ENCODE peak calls at places on chromosome 2, in five cellular contexts. Q is adrenal gland; K is cardiac muscle cell; U is naive thymus-derived CD4-positive, alpha-beta T cell; H is brain microvascular endothelial cell. E is an unnamed sample.

GRCh38 chr2:18230668-18231067 is 329.8 kb downstream of the RDH14 start:
- DNase-seq in Q (no peak), K (no peak), U (no peak), H (no peak), E (no peak)

GRCh38 chr2:229417906-229418305 is 146.8 kb upstream of the PID1 start:
- DNase-seq in Q (no peak), K (no peak), U (no peak), H (no peak), E (no peak)

GRCh38 chr2:65146067-65146466 is 16.2 kb upstream of the RAB1A start:
- DNase-seq in Q (no peak), K (no peak), U (no peak), H (no peak), E (no peak)

GRCh38 chr2:105078906-105079305 is 41.0 kb downstream of the MRPS9 start:
- DNase-seq in Q (no peak), K (peak), U (no peak), H (peak), E (no peak)

GRCh38 chr2:75587954-75588587 is 27.3 kb upstream of the EVA1A start:
- DNase-seq in Q (no peak), K (peak), U (no peak), H (peak), E (no peak)

GRCh38 chr2:226211439-226211838 is 588.2 kb downstream of the IRS1 start:
- DNase-seq in Q (no peak), K (peak), U (no peak), H (peak), E (no peak)

GRCh38 chr2:109238580-109238979 is 109.6 kb downstream of the SH3RF3 start:
- DNase-seq in Q (peak), K (peak), U (peak), H (peak), E (peak)

GRCh38 chr2:234880551-234881211 is 71.1 kb upstream of the SH3BP4 start:
- DNase-seq in Q (peak), K (peak), U (no peak), H (peak), E (no peak)

GRCh38 chr2:98552499-98553179 is 55.7 kb downstream of the COA5 start:
- DNase-seq in Q (no peak), K (peak), U (no peak), H (peak), E (no peak)

GRCh38 chr2:11996618-11997017 is 250.2 kb downstream of the LPIN1 start:
- DNase-seq in Q (no peak), K (peak), U (no peak), H (peak), E (no peak)

GRCh38 chr2:203383038-203383437 is 54.8 kb downstream of the ABI2 start:
- DNase-seq in Q (no peak), K (no peak), U (no peak), H (no peak), E (no peak)

GRCh38 chr2:40458271-40458794 is 6.4 kb upstream of the SLC8A1 start:
- DNase-seq in Q (no peak), K (no peak), U (no peak), H (no peak), E (peak)

GRCh38 chr2:85774126-85774978 is 20.6 kb downstream of the ATOH8 start:
- DNase-seq in Q (no peak), K (no peak), U (no peak), H (no peak), E (peak)

GRCh38 chr2:61575447-61575859 is 37.3 kb upstream of the XPO1 start:
- DNase-seq in Q (no peak), K (no peak), U (peak), H (no peak), E (no peak)

GRCh38 chr2:25297738-25298137 is 44.0 kb downstream of the DNMT3A start:
- DNase-seq in Q (no peak), K (no peak), U (no peak), H (no peak), E (peak)

GRCh38 chr2:216261042-216261537 is 111.2 kb downstream of the MARCHF4 start:
- DNase-seq in Q (no peak), K (no peak), U (no peak), H (no peak), E (no peak)

GRCh38 chr2:238919307-238919706 is 71.4 kb downstream of the TWIST2 start:
- DNase-seq in Q (no peak), K (no peak), U (no peak), H (no peak), E (no peak)

GRCh38 chr2:71458413-71459083 is 5.2 kb downstream of the DYSF start:
- DNase-seq in Q (no peak), K (peak), U (no peak), H (peak), E (peak)

GRCh38 chr2:201600906-201601305 is 42.4 kb downstream of the TMEM237 start:
- DNase-seq in Q (no peak), K (no peak), U (no peak), H (no peak), E (no peak)

GRCh38 chr2:33051586-33052385 is 105.0 kb downstream of the LTBP1 start:
- DNase-seq in Q (no peak), K (peak), U (no peak), H (peak), E (no peak)

GRCh38 chr2:186757009-186757408 is 63.1 kb downstream of the FAM171B start:
- DNase-seq in Q (no peak), K (no peak), U (no peak), H (no peak), E (no peak)
- H3K27ac ChIP-seq in Q (no peak), K (no peak), U (no peak), H (no peak), E (no peak)

GRCh38 chr2:69143726-69144360 is 130.9 kb downstream of the ANTXR1 start:
- DNase-seq in Q (no peak), K (no peak), U (no peak), H (no peak), E (peak)
- H3K27ac ChIP-seq in Q (no peak), K (no peak), U (no peak), H (no peak), E (no peak)

GRCh38 chr2:190947711-190948251 is 66.2 kb downstream of the STAT1 start:
- DNase-seq in Q (no peak), K (peak), U (peak), H (peak), E (no peak)

GRCh38 chr2:190950566-190950991 is 63.4 kb downstream of the STAT1 start:
- DNase-seq in Q (no peak), K (no peak), U (no peak), H (no peak), E (no peak)

GRCh38 chr2:190943706-190944105 is 63.1 kb downstream of the GLS start:
- DNase-seq in Q (no peak), K (no peak), U (no peak), H (no peak), E (no peak)

GRCh38 chr2:190948671-190949070 is 65.3 kb downstream of the STAT1 start:
- DNase-seq in Q (no peak), K (peak), U (no peak), H (peak), E (no peak)

GRCh38 chr2:190947139-190947538 is 66.5 kb downstream of the GLS start:
- DNase-seq in Q (no peak), K (peak), U (no peak), H (peak), E (no peak)
- H3K27ac ChIP-seq in Q (no peak), K (peak), U (peak), H (peak), E (no peak)

GRCh38 chr2:176388886-176389285 is 119.6 kb downstream of the MTX2 start:
- DNase-seq in Q (no peak), K (no peak), U (no peak), H (peak), E (no peak)

GRCh38 chr2:176392125-176392704 is 123.0 kb downstream of the MTX2 start:
- DNase-seq in Q (no peak), K (peak), U (no peak), H (peak), E (no peak)

GRCh38 chr2:176392744-176393414 is 123.6 kb downstream of the MTX2 start:
- DNase-seq in Q (no peak), K (no peak), U (no peak), H (no peak), E (no peak)

GRCh38 chr2:176390276-176390675 is 121.0 kb downstream of the MTX2 start:
- DNase-seq in Q (no peak), K (peak), U (no peak), H (no peak), E (no peak)

DNA sequence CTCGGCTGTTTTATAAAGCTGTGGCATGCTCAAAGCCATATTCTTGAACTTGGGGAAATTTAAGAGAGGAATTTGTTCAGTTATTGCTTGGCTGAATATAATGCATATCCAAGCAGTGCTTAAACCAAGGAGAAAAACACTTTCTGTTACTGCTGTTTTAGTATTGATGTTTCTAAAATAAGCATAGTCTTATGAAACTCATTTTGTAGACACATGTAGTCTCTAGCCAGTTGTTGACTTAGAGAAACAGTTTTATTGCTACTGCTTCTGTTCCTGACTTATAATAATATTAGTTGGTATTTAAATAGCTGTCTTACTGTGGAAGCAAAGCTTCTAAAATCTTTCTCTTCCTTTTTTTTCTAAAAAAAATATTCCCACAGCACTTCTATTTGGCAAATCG is 121.8 kb downstream of the MTX2 start:
- DNase-seq in Q (no peak), K (no peak), U (no peak), H (no peak), E (no peak)
- H3K27ac ChIP-seq in Q (no peak), K (no peak), U (no peak), H (no peak), E (no peak)

E was measured in gastrocnemius medialis.